ENCODE peak calls at places on chromosomes 11 and 22, in four cellular contexts. D is caudate nucleus, M is thoracic aorta, I is A549. E is an unnamed sample.

GRCh38 chr11:57434640-57435546 is 8.0 kb upstream of the SLC43A3 start:
- DNase-seq in I (peak; percentile 69), D (no peak), M (no peak), E (no peak)

GRCh38 chr11:12061851-12062560 is 48.4 kb upstream of the MICAL2 start:
- DNase-seq in I (no peak), M (no peak), D (no peak), E (no peak)

GRCh38 chr22:35154937-35155387 is 89.0 kb downstream of the ISX start:
- DNase-seq in I (peak; percentile 20), D (no peak), M (no peak), E (no peak)

GRCh38 chr11:116691779-116692178 is 81.0 kb downstream of the BUD13 start:
- DNase-seq in I (peak; percentile 69), M (no peak), D (no peak), E (no peak)

GRCh38 chr11:20131744-20132666 is 28.3 kb downstream of the DBX1 start:
- DNase-seq in I (peak; percentile 74), D (peak; percentile 19), M (no peak), E (no peak)

GRCh38 chr22:48717883-48718817 is 1109.5 kb downstream of the BRD1 start:
- DNase-seq in M (no peak), D (no peak), I (no peak), E (no peak)

GRCh38 chr11:134560566-134561347 is 148.7 kb upstream of the B3GAT1 start:
- DNase-seq in D (no peak), I (no peak), M (no peak), E (no peak)

GRCh38 chr11:74672956-74673895 is 58.0 kb downstream of the CHRDL2 start:
- DNase-seq in D (no peak), M (peak; percentile 64), I (peak; percentile 86), E (peak; percentile 94)

GRCh38 chr22:42288791-42289190 is 18.3 kb upstream of the TCF20 start:
- DNase-seq in D (no peak), M (no peak), I (no peak), E (no peak)

GRCh38 chr11:118205979-118206611 is 18.7 kb downstream of the JAML start:
- DNase-seq in D (no peak), I (no peak), M (no peak), E (no peak)

GRCh38 chr11:118210323-118210722 is 14.5 kb downstream of the JAML start:
- DNase-seq in I (no peak), M (no peak), D (no peak), E (no peak)

GRCh38 chr11:118207079-118207478 is 17.7 kb downstream of the JAML start:
- DNase-seq in D (no peak), M (no peak), I (no peak), E (no peak)

GRCh38 chr11:118209037-118209436 is 15.8 kb downstream of the JAML start:
- DNase-seq in I (no peak), D (no peak), M (no peak), E (no peak)

DNA sequence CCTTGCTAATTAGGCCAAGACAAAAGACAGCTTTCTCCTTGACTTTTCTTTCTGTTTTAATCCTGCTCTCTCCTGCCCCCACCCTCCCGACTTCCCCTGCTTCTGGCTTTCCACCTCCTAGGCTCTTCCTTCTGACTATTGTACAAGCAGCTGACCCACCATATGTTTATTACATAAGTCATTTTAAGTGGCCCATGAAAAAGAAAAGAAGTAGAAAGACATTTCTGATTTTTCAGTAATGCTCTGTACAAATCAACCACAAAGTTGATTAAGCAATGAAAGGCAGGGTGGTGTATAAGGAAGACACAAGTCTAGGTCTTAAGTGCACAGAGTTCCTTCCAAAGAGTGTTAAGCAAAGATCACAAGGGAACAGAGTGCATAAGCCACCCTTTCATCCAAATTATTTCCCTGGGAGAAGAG is 18.2 kb downstream of the JAML start:
- DNase-seq in I (no peak), D (no peak), M (no peak), E (no peak)
- H3K27ac ChIP-seq in I (no peak overlapping the region), D (no peak overlapping the region), M (no peak overlapping the region), E (no peak overlapping the region)

DNA sequence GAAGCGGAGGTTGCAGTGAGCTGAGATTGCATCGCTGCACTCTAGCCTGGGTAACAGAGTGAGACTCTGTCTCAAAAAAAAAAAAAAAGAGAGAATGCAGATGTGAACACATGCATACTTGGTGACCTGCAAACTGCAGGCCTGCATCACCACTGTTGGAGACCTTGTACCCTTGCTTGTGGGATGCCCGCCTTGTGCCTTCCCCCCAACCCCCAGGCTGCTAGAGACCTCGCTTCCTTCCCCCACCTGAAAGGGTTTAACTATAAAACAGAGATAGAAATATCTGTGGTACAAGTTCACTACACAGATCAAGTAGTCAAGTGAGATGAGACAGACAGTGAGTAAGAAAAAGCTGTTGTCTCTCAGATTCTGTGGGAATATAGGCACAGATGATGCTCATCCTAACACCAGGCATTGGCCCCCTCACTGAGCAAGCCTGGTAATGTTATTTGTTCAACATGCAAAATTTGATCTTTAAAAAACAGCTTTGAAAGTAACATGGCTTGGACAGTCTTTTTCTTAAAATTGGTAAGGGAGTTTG is 32.3 kb downstream of the TNRC6B start:
- DNase-seq in M (no peak), I (no peak), D (no peak), E (no peak)
- H3K27ac ChIP-seq in M (peak overlapping the region; percentile 62), I (no peak overlapping the region), D (no peak overlapping the region), E (no peak overlapping the region)

GRCh38 chr11:65789230-65790103 is 2.6 kb downstream of the OVOL1 start:
- DNase-seq in D (no peak), M (no peak), I (no peak), E (no peak)

GRCh38 chr11:65792456-65792855 is 5.6 kb downstream of the OVOL1 start:
- DNase-seq in D (no peak), M (no peak), I (no peak), E (no peak)

GRCh38 chr11:65791719-65792213 is 4.9 kb downstream of the OVOL1 start:
- DNase-seq in M (no peak), D (no peak), I (no peak), E (no peak)

GRCh38 chr11:65790104-65790901 is 3.4 kb downstream of the OVOL1 start:
- DNase-seq in M (no peak), D (no peak), I (no peak), E (no peak)

DNA sequence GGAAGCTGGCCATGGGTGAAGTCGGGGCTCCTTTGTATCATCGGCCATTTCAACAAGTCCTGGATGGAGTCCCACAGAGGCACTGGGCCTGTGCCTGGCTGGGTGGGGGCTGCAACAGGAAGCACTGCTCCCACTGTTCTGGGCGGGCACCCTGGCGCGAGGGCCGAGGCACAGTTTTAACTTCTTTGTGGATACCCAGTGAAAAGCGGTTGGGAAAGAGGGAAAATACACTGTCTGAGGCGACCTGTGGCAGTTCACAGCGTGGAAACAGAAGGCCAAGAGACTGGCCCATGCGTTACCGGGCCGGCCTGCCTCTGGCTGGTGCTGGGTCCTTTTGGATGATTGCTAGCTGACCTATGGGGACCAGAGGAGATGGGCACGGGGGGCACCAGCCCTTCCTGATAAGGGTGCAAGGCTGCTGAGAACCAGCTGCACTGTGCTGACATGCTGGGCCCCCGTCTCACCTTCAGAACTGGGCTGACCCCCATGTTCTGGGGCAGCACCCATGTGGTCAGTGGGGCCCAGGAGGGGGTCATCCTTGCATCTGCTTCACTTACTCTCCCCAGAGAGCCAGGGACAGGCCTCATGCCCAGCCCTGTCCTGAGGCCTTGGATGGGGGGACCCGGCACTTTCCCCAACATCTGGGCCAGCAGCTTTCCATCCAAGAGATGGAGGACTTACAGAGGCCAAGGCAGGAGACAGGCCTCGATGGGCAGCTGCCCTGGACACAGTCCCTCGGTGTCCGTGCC is 4.2 kb downstream of the OVOL1 start:
- DNase-seq in M (no peak), D (no peak), I (no peak), E (no peak)
- H3K27ac ChIP-seq in M (no peak overlapping the region), D (no peak overlapping the region), I (no peak overlapping the region), E (no peak overlapping the region)

DNA sequence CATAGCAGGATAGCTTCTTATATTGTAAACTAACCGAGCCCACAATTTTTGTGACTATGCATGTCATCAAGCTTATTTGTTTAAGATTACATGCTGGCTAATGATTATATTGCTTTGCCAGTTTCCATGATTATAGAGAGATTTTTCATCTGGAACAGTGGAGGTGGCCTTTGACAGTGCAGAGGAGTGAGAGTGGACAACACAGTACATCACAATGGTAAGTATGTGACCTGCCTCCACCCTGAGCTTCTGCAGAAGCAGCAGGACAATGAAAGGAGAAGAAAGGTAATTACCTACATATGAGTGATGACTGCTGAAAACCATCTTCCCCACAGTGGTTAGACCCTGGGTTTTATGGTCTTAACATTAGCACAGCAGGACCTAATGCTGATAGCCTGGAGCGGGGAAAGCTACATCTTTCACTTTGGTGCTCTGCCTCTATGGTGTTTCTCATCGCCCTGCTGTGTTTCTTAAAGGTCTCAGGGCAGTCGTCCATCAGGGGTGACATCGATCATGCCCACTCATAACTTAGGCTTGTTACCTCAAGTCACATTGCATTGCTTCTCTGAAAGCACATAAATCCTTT is 454.7 kb upstream of the DDI1 start:
- DNase-seq in D (no peak), I (no peak), M (no peak), E (no peak)
- H3K27ac ChIP-seq in D (no peak overlapping the region), I (no peak overlapping the region), M (no peak overlapping the region), E (no peak overlapping the region)

GRCh38 chr11:8745431-8745986 is 62.9 kb downstream of the RPL27A start:
- DNase-seq in D (no peak), M (no peak), I (no peak), E (no peak)

GRCh38 chr11:8746575-8746974 is 64.0 kb downstream of the RPL27A start:
- DNase-seq in M (no peak), I (no peak), D (no peak), E (no peak)

GRCh38 chr11:8748317-8748716 is 65.7 kb downstream of the RPL27A start:
- DNase-seq in D (no peak), M (no peak), I (no peak), E (no peak)

GRCh38 chr11:8747173-8747572 is 64.6 kb downstream of the RPL27A start:
- DNase-seq in I (no peak), M (no peak), D (no peak), E (no peak)

GRCh38 chr11:8749202-8749601 is 66.6 kb downstream of the RPL27A start:
- DNase-seq in I (no peak), M (no peak), D (no peak), E (no peak)
- H3K27ac ChIP-seq in I (no peak overlapping the region), M (no peak overlapping the region), D (no peak overlapping the region), E (peak overlapping the region; percentile 55)

DNA sequence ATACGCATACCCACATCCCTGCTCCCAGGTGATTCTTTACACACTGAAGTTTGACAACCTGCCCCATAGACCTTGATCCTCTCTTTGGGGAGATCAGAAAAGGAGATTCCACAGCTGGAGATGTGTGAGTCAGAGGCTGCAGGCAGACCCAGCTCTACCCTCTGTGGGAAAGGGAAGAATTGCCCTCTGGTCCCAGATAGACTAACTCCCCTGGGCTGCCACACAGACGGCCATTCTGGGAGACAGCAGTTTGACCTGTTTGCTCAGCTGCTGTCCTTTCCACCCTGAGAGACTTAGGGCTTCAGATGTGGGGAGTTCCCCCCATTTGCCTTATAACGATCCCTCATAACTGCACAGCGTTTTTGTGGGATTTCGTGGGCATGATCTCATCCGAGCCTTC is 14.0 kb downstream of the FAM83F start:
- DNase-seq in M (no peak), D (no peak), I (no peak), E (no peak)
- H3K27ac ChIP-seq in M (no peak overlapping the region), D (no peak overlapping the region), I (no peak overlapping the region), E (no peak overlapping the region)

E was measured in esophagus muscularis mucosa.